ENCODE peak calls at places on chromosomes 3 and 15, in six cellular contexts. U, Q, E, C, K and R are unnamed samples.

GRCh38 chr3:43862470-43862869 is 171.7 kb downstream of the ABHD5 start:
- DNase-seq in U (no peak), Q (no peak), E (no peak), C (no peak), K (no peak), R (no peak)

GRCh38 chr3:195403841-195404408 is 38.9 kb downstream of the ACAP2 start:
- DNase-seq in U (no peak), Q (no peak), E (no peak), C (no peak), K (no peak), R (no peak)

GRCh38 chr15:84826369-84826823 is 9.2 kb downstream of the ALPK3 start:
- DNase-seq in U (peak; percentile 10), Q (peak; percentile 70), E (peak; percentile 33), C (no peak), K (no peak), R (no peak)

GRCh38 chr3:119924111-119925094 is 142.5 kb downstream of the NR1I2 start:
- DNase-seq in U (no peak), Q (no peak), E (no peak), C (no peak), K (no peak), R (peak; percentile 28)

GRCh38 chr3:127152676-127153505 is 40.0 kb upstream of the PRR23E start:
- DNase-seq in U (no peak), Q (no peak), E (no peak), C (peak; percentile 69), K (no peak), R (no peak)

GRCh38 chr3:81451611-81452010 is 309.8 kb downstream of the GBE1 start:
- DNase-seq in U (peak; percentile 79), Q (no peak), E (no peak), C (no peak), K (no peak), R (no peak)

GRCh38 chr15:68930268-68931022 is at the start of gene SPESP1:
- DNase-seq in U (no peak), Q (peak; percentile 78), E (peak; percentile 97), C (no peak), K (no peak), R (peak; percentile 25)

GRCh38 chr3:177827517-177828249 is 630.4 kb upstream of the TBL1XR1 start:
- DNase-seq in U (peak; percentile 70), Q (peak; percentile 58), E (no peak), C (no peak), K (no peak), R (no peak)

GRCh38 chr3:187960820-187961219 is 193.1 kb upstream of the LPP start:
- DNase-seq in U (no peak), Q (no peak), E (no peak), C (no peak), K (no peak), R (no peak)

GRCh38 chr15:36877796-36878744 is 222.3 kb downstream of the MEIS2 start:
- DNase-seq in U (no peak), Q (no peak), E (no peak), C (no peak), K (no peak), R (no peak)

GRCh38 chr3:72683068-72683467 is 165.2 kb downstream of the SHQ1 start:
- DNase-seq in U (no peak), Q (no peak), E (no peak), C (peak; percentile 83), K (no peak), R (no peak)

GRCh38 chr3:196320110-196320509 is 2.1 kb upstream of the DYNLT2B start:
- DNase-seq in U (no peak), Q (no peak), E (no peak), C (peak; percentile 59), K (no peak), R (no peak)

GRCh38 chr3:147758786-147759185 is 349.6 kb downstream of the ZIC1 start:
- DNase-seq in U (no peak), Q (no peak), E (no peak), C (no peak), K (no peak), R (peak; percentile 34)

GRCh38 chr3:98812851-98813374 is 49.8 kb downstream of the ST3GAL6 start:
- DNase-seq in U (peak; percentile 31), Q (peak; percentile 85), E (peak; percentile 59), C (peak; percentile 66), K (no peak), R (peak; percentile 47)

GRCh38 chr3:133941390-133941789 is 45.7 kb upstream of the RAB6B start:
- DNase-seq in U (no peak), Q (peak; percentile 75), E (no peak), C (peak; percentile 34), K (no peak), R (no peak)

GRCh38 chr3:184583345-184584000 is 21.9 kb downstream of the EPHB3 start:
- DNase-seq in U (no peak), Q (no peak), E (no peak), C (no peak), K (no peak), R (no peak)

GRCh38 chr3:169564883-169565282 is 98.6 kb downstream of the MECOM start:
- DNase-seq in U (no peak), Q (no peak), E (no peak), C (no peak), K (no peak), R (no peak)

GRCh38 chr3:157477441-157477840 is 25.8 kb downstream of the VEPH1 start:
- DNase-seq in U (no peak), Q (no peak), E (no peak), C (no peak), K (no peak), R (no peak)

GRCh38 chr3:112813723-112814171 is 32.9 kb downstream of the CD200R1L start:
- DNase-seq in U (no peak), Q (no peak), E (peak; percentile 95), C (no peak), K (no peak), R (no peak)

GRCh38 chr3:129413687-129414506 is 14.5 kb downstream of the EFCAB12 start:
- DNase-seq in U (peak; percentile 84), Q (no peak), E (peak; percentile 79), C (no peak), K (no peak), R (no peak)

GRCh38 chr15:58770519-58770856 is 614 bp upstream of the MINDY2 start:
- DNase-seq in U (peak; percentile 66), Q (no peak), E (peak; percentile 93), C (no peak), K (no peak), R (peak; percentile 72)

GRCh38 chr15:43293402-43293801 is 26.7 kb upstream of the TGM5 start:
- DNase-seq in U (no peak), Q (no peak), E (no peak), C (no peak), K (no peak), R (no peak)

GRCh38 chr3:114551770-114552526 is 258.1 kb downstream of the TIGIT start:
- DNase-seq in U (peak; percentile 79), Q (no peak), E (no peak), C (no peak), K (no peak), R (no peak)

GRCh38 chr3:70880416-70880815 is 568.0 kb upstream of the MDFIC2 start:
- DNase-seq in U (no peak), Q (no peak), E (no peak), C (no peak), K (no peak), R (no peak)

GRCh38 chr3:190436356-190436755 is 13.3 kb downstream of the TMEM207 start:
- DNase-seq in U (no peak), Q (no peak), E (peak; percentile 4), C (no peak), K (no peak), R (no peak)

GRCh38 chr3:73694988-73695757 is 70.4 kb upstream of the PDZRN3 start:
- DNase-seq in U (no peak), Q (no peak), E (no peak), C (no peak), K (no peak), R (no peak)

GRCh38 chr3:78762121-78762520 is 1005.7 kb downstream of the ROBO1 start:
- DNase-seq in U (no peak), Q (no peak), E (no peak), C (no peak), K (no peak), R (no peak)

GRCh38 chr15:99729920-99730319 is 3.3 kb downstream of the LYSMD4 start:
- DNase-seq in U (peak; percentile 45), Q (no peak), E (peak; percentile 60), C (peak; percentile 4), K (no peak), R (peak; percentile 23)